ENCODE peak calls at places on chromosomes 3 and 15, in seven cellular contexts. V is HCT116, T is K562, Q is SK-N-SH, L is HepG2, F is H1, U is GM12878. Y is an unnamed sample.
A peak's percentile ranks its signal among the peaks of the same experiment; 100 is the strongest.

GRCh38 chr15:85412956-85413854 is 32.8 kb downstream of the AKAP13 start:
- DNase-seq in V (peak; percentile 88), T (no peak), Q (peak; percentile 27), L (peak; percentile 90), F (no peak), U (peak; percentile 96), Y (peak; percentile 97)

GRCh38 chr15:38253448-38253847 is 812 bp downstream of the SPRED1 start:
- DNase-seq in V (peak; percentile 28), T (peak; percentile 23), Q (no peak), L (no peak), F (no peak), U (no peak), Y (no peak)

GRCh38 chr3:12752803-12753202 is 6.3 kb downstream of the TMEM40 start:
- DNase-seq in V (no peak), T (no peak), Q (no peak), L (no peak), F (no peak), U (peak; percentile 40), Y (no peak)

GRCh38 chr3:38137615-38138346 is 680 bp upstream of the MYD88 start:
- DNase-seq in V (no peak), T (no peak), Q (peak; percentile 44), L (no peak), F (peak; percentile 71), U (no peak), Y (no peak)

GRCh38 chr15:87224409-87224808 is 1032.1 kb downstream of the NTRK3 start:
- DNase-seq in V (no peak), T (no peak), Q (no peak), L (no peak), F (no peak), U (no peak), Y (no peak)

GRCh38 chr3:122921791-122922651 is 105.5 kb downstream of the SEMA5B start:
- DNase-seq in V (no peak), T (peak; percentile 79), Q (no peak), L (peak; percentile 16), F (peak; percentile 85), U (no peak), Y (no peak)

GRCh38 chr3:77025476-77025875 is 14.4 kb upstream of the ROBO2 start:
- DNase-seq in V (no peak), T (no peak), Q (no peak), L (no peak), F (no peak), U (no peak), Y (no peak)

GRCh38 chr3:194093822-194094221 is 42.1 kb upstream of the HES1 start:
- DNase-seq in V (no peak), T (no peak), Q (no peak), L (no peak), F (no peak), U (no peak), Y (no peak)

GRCh38 chr15:68175527-68175926 is 29.6 kb downstream of the CALML4 start:
- DNase-seq in V (no peak), T (no peak), Q (no peak), L (no peak), F (no peak), U (no peak), Y (no peak)

GRCh38 chr3:197430961-197431910 is 124.5 kb downstream of the BDH1 start:
- DNase-seq in V (no peak), T (no peak), Q (no peak), L (no peak), F (no peak), U (no peak), Y (no peak)

GRCh38 chr3:5239602-5240001 is 52.1 kb downstream of the EDEM1 start:
- DNase-seq in V (no peak), T (no peak), Q (peak; percentile 37), L (no peak), F (no peak), U (no peak), Y (no peak)

GRCh38 chr15:93152951-93153350 is 63.9 kb upstream of the RGMA start:
- DNase-seq in V (no peak), T (no peak), Q (no peak), L (no peak), F (no peak), U (no peak), Y (no peak)

GRCh38 chr3:116445291-116445841 is at the start of gene LSAMP:
- DNase-seq in V (no peak), T (no peak), Q (peak; percentile 76), L (no peak), F (peak; percentile 63), U (no peak), Y (no peak)

GRCh38 chr15:89768071-89768500 is 8.0 kb upstream of the MESP2 start:
- DNase-seq in V (no peak), T (no peak), Q (no peak), L (no peak), F (no peak), U (no peak), Y (no peak)

GRCh38 chr15:78859971-78860733 is 12.5 kb upstream of the MORF4L1 start:
- DNase-seq in V (peak; percentile 79), T (peak; percentile 71), Q (peak; percentile 83), L (peak; percentile 74), F (peak; percentile 88), U (peak; percentile 44), Y (peak; percentile 68)

GRCh38 chr3:61584494-61584893 is 23.1 kb downstream of the PTPRG start:
- DNase-seq in V (no peak), T (no peak), Q (no peak), L (no peak), F (no peak), U (no peak), Y (no peak)

GRCh38 chr3:138493804-138494606 is 59.6 kb downstream of the ESYT3 start:
- DNase-seq in V (no peak), T (no peak), Q (no peak), L (no peak), F (no peak), U (no peak), Y (peak; percentile 13)

GRCh38 chr15:80608688-80609087 is 86.4 kb upstream of the ABHD17C start:
- DNase-seq in V (no peak), T (no peak), Q (no peak), L (no peak), F (peak; percentile 7), U (no peak), Y (no peak)

GRCh38 chr3:116667324-116667723 is 42.3 kb upstream of the TUSC7 start:
- DNase-seq in V (no peak), T (no peak), Q (no peak), L (no peak), F (no peak), U (no peak), Y (no peak)

GRCh38 chr3:99842826-99843589 is 25.3 kb downstream of the CMSS1 start:
- DNase-seq in V (peak; percentile 12), T (no peak), Q (peak; percentile 37), L (peak; percentile 38), F (no peak), U (no peak), Y (no peak)

GRCh38 chr3:195580733-195581443 is 2.9 kb downstream of the APOD start:
- DNase-seq in V (no peak), T (no peak), Q (no peak), L (no peak), F (no peak), U (no peak), Y (no peak)

GRCh38 chr3:112333002-112333385 is at the start of gene CD200:
- DNase-seq in V (no peak), T (no peak), Q (peak; percentile 79), L (no peak), F (no peak), U (no peak), Y (no peak)

GRCh38 chr3:196559826-196560225 is 8.5 kb downstream of the WDR53 start:
- DNase-seq in V (no peak), T (no peak), Q (no peak), L (no peak), F (no peak), U (no peak), Y (no peak)

GRCh38 chr3:8942115-8942514 is 21.2 kb downstream of the RAD18 start:
- DNase-seq in V (no peak), T (no peak), Q (no peak), L (no peak), F (no peak), U (no peak), Y (no peak)

GRCh38 chr3:89586676-89587075 is 479.3 kb downstream of the EPHA3 start:
- DNase-seq in V (no peak), T (no peak), Q (no peak), L (no peak), F (no peak), U (no peak), Y (no peak)

GRCh38 chr3:162547321-162547720 is 1050.7 kb downstream of the OTOL1 start:
- DNase-seq in V (no peak), T (no peak), Q (no peak), L (no peak), F (no peak), U (no peak), Y (no peak)

DNA sequence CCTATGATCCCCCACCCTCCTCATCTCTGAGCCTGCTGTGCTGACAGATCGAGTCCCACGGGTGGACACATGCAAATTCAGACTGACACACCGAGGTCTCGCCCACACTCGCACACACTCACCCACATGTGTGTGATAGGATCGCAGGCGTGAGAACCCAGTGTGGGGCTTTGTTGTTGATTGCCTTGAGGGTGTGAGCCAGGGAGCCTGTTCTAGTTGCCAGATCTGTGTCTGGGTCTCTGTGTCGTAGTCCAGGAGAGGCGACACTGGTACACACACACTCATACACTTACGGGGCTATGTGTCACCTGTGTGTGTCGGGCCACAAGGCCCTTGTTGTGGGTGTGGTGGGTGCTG is 2.0 kb downstream of the EPHB3 start:
- DNase-seq in V (no peak), T (no peak), Q (no peak), L (no peak), F (no peak), U (no peak), Y (no peak)
- H3K27ac ChIP-seq in V (no peak overlapping the region), T (no peak overlapping the region), Q (no peak overlapping the region), L (no peak overlapping the region), F (no peak overlapping the region), U (no peak overlapping the region), Y (no peak overlapping the region)

GRCh38 chr3:155745795-155746550 is 1.1 kb upstream of the PLCH1 start:
- DNase-seq in V (peak; percentile 45), T (peak; percentile 17), Q (peak; percentile 58), L (peak; percentile 37), F (peak; percentile 71), U (no peak), Y (no peak)
- TF ChIP-seq SIN3A in V (no peak), T (no peak), Q (no peak), L (no peak), F (peak; percentile 55), U (no peak), Y (no peak)

GRCh38 chr15:98983333-98983732 is 24.3 kb downstream of the PGPEP1L start:
- DNase-seq in V (no peak), T (peak; percentile 31), Q (no peak), L (no peak), F (peak; percentile 14), U (no peak), Y (peak; percentile 24)
- TF ChIP-seq POLR2AphosphoS5 in V (no peak), T (no peak), Q (no peak), L (no peak), F (no peak), U (no peak), Y (no peak)

GRCh38 chr3:149038322-149038721 is 47.0 kb downstream of the GYG1 start:
- DNase-seq in V (no peak), T (no peak), Q (no peak), L (no peak), F (no peak), U (no peak), Y (no peak)

GRCh38 chr3:149044329-149045083 is 41.8 kb downstream of the HLTF start:
- DNase-seq in V (no peak), T (no peak), Q (no peak), L (no peak), F (no peak), U (no peak), Y (no peak)

GRCh38 chr3:149037684-149038083 is 46.3 kb downstream of the GYG1 start:
- DNase-seq in V (no peak), T (no peak), Q (no peak), L (peak; percentile 63), F (no peak), U (no peak), Y (no peak)

GRCh38 chr3:149042766-149043386 is 43.5 kb downstream of the HLTF start:
- DNase-seq in V (no peak), T (no peak), Q (no peak), L (no peak), F (no peak), U (peak; percentile 25), Y (no peak)
- H3K27ac ChIP-seq in V (no peak overlapping the region), T (no peak overlapping the region), Q (no peak overlapping the region), L (no peak overlapping the region), F (no peak overlapping the region), U (peak overlapping the region; percentile 73), Y (no peak overlapping the region)